ENCODE peak calls at places on chromosomes 7 and 10, in eight cellular contexts. M, X, D, S, V, J, L and B are unnamed samples.
A peak's percentile ranks its signal among the peaks of the same experiment; 100 is the strongest.

GRCh38 chr7:90595801-90596683 is at the start of gene CDK14:
- DNase-seq in M (peak; percentile 59), X (peak; percentile 52), D (peak; percentile 8), S (peak; percentile 39), V (peak; percentile 90), J (peak; percentile 93), L (peak; percentile 53), B (peak; percentile 54)

GRCh38 chr10:51029172-51029641 is 45.1 kb upstream of the PRKG1 start:
- DNase-seq in M (peak; percentile 33), X (no peak), D (no peak), S (no peak), V (no peak), J (no peak), L (peak; percentile 60), B (no peak)

GRCh38 chr7:120052884-120053382 is 220.0 kb upstream of the KCND2 start:
- DNase-seq in M (peak; percentile 63), X (no peak), D (no peak), S (no peak), V (peak; percentile 76), J (no peak), L (peak; percentile 99), B (no peak)

GRCh38 chr7:30900053-30900452 is 11.6 kb upstream of the AQP1 start:
- DNase-seq in M (no peak), X (no peak), D (no peak), S (no peak), V (no peak), J (no peak), L (no peak), B (no peak)

GRCh38 chr7:18429547-18429946 is 66.0 kb upstream of the HDAC9 start:
- DNase-seq in M (peak; percentile 79), X (no peak), D (no peak), S (no peak), V (no peak), J (no peak), L (peak; percentile 70), B (no peak)

GRCh38 chr7:155884225-155885161 is 72.2 kb upstream of the SHH start:
- DNase-seq in M (no peak), X (no peak), D (no peak), S (no peak), V (peak; percentile 19), J (no peak), L (no peak), B (no peak)

GRCh38 chr10:71371750-71372166 is 25.0 kb upstream of the CDH23 start:
- DNase-seq in M (no peak), X (no peak), D (no peak), S (no peak), V (no peak), J (no peak), L (no peak), B (no peak)

GRCh38 chr7:22108151-22108845 is 162.6 kb upstream of the CDCA7L start:
- DNase-seq in M (no peak), X (peak; percentile 34), D (no peak), S (no peak), V (no peak), J (no peak), L (no peak), B (no peak)

GRCh38 chr7:2009541-2010001 is 223.2 kb downstream of the MAD1L1 start:
- DNase-seq in M (no peak), X (no peak), D (no peak), S (no peak), V (peak; percentile 61), J (no peak), L (no peak), B (no peak)

GRCh38 chr10:132630666-132631347 is 93.2 kb downstream of the INPP5A start:
- DNase-seq in M (no peak), X (no peak), D (no peak), S (no peak), V (peak; percentile 89), J (no peak), L (no peak), B (no peak)